ENCODE peak calls at places on chromosomes 11 and 22, in six cellular contexts. J, U, B, Y, N and R are unnamed samples. For H3K36me3 and H3K4me1, the result is how much of the 10 kb centered on the place peaks cover.

GRCh38 chr11:101441747-101442146 is 142.1 kb downstream of the TRPC6 start:
- DNase-seq in U (peak), B (no peak), J (no peak), Y (no peak), N (no peak), R (peak)

GRCh38 chr11:66555416-66555815 is 8.7 kb downstream of the ACTN3 start:
- DNase-seq in N (no peak), B (no peak), J (no peak), Y (no peak), U (no peak), R (no peak)

GRCh38 chr11:115504279-115505158 is at the start of gene CADM1:
- DNase-seq in B (peak), U (peak), Y (peak), J (peak), N (peak), R (peak)

GRCh38 chr22:24521791-24522245 is 26.7 kb downstream of the UPB1 start:
- DNase-seq in Y (peak), U (no peak), B (peak), J (peak), N (peak), R (peak)

GRCh38 chr11:7281083-7281482 is 29.4 kb downstream of the SYT9 start:
- DNase-seq in Y (no peak), B (no peak), N (peak), U (no peak), J (peak), R (no peak)

GRCh38 chr11:125410091-125410490 is 86.0 kb downstream of the FEZ1 start:
- DNase-seq in N (peak), Y (no peak), J (peak), U (no peak), B (no peak), R (peak)

GRCh38 chr11:58740447-58740846 is 8.7 kb upstream of the GLYAT start:
- DNase-seq in B (no peak), J (no peak), U (no peak), Y (no peak), N (no peak), R (peak)

GRCh38 chr11:63240791-63241379 is 2.5 kb downstream of the SLC22A25 start:
- DNase-seq in B (no peak), N (no peak), U (no peak), J (no peak), Y (no peak), R (no peak)

GRCh38 chr22:45877651-45878050 is 99.3 kb downstream of the WNT7B start:
- DNase-seq in U (peak), Y (no peak), N (no peak), B (no peak), J (no peak), R (no peak)

GRCh38 chr22:36386900-36387663 is 685 bp downstream of the MYH9 start:
- DNase-seq in U (peak), N (peak), B (no peak), Y (peak), J (no peak), R (peak)

GRCh38 chr11:125777309-125777708 is 1.3 kb downstream of the PATE2 start:
- DNase-seq in U (no peak), Y (no peak), J (no peak), N (no peak), B (no peak), R (no peak)

GRCh38 chr11:45834298-45834756 is 12.9 kb upstream of the CRY2 start:
- DNase-seq in U (no peak), Y (no peak), N (no peak), B (no peak), J (no peak), R (no peak)

GRCh38 chr11:57917632-57918031 is 106.0 kb upstream of the OR9Q1 start:
- DNase-seq in N (no peak), Y (no peak), B (no peak), J (no peak), U (no peak), R (no peak)

GRCh38 chr11:13378316-13378715 is 84.7 kb downstream of the BTBD10 start:
- DNase-seq in U (no peak), N (no peak), B (no peak), Y (no peak), J (no peak), R (no peak)

GRCh38 chr22:42461511-42461910 is 29.3 kb upstream of the NFAM1 start:
- DNase-seq in B (no peak), U (no peak), Y (no peak), N (peak), J (no peak), R (no peak)

GRCh38 chr22:49034836-49035817 is 792.5 kb downstream of the BRD1 start:
- DNase-seq in U (no peak), Y (no peak), J (no peak), B (no peak), N (no peak), R (peak)

GRCh38 chr11:106608677-106609076 is 409.6 kb downstream of the GUCY1A2 start:
- DNase-seq in Y (no peak), J (no peak), N (no peak), B (no peak), U (no peak), R (no peak)

GRCh38 chr11:9815486-9816136 is 151.7 kb downstream of the SWAP70 start:
- DNase-seq in B (no peak), U (no peak), Y (no peak), N (no peak), J (peak), R (no peak)

GRCh38 chr22:44279059-44279340 is 33.8 kb downstream of the SHISAL1 start:
- DNase-seq in B (no peak), Y (no peak), N (no peak), U (no peak), J (no peak), R (no peak)

GRCh38 chr11:27720277-27720830 is 20.1 kb upstream of the BDNF start:
- DNase-seq in U (no peak), J (peak), B (no peak), Y (peak), N (peak), R (no peak)

GRCh38 chr11:47669856-47670255 is 27.5 kb upstream of the MTCH2 start:
- DNase-seq in J (no peak), B (no peak), N (no peak), U (no peak), Y (no peak), R (no peak)

GRCh38 chr11:110172666-110173065 is 79.5 kb downstream of the ZC3H12C start:
- DNase-seq in U (no peak), N (no peak), B (no peak), Y (no peak), J (no peak), R (no peak)

GRCh38 chr22:23467721-23468294 is 112.3 kb downstream of the IGLL1 start:
- DNase-seq in N (no peak), U (no peak), J (no peak), B (no peak), Y (no peak), R (no peak)

GRCh38 chr11:19762266-19762665 is 49.6 kb downstream of the NAV2 start:
- DNase-seq in B (no peak), Y (no peak), U (no peak), J (no peak), N (no peak), R (no peak)

GRCh38 chr11:43952401-43953342 is 10.2 kb downstream of the C11orf96 start:
- DNase-seq in U (no peak), B (no peak), J (no peak), N (no peak), Y (no peak), R (no peak)

GRCh38 chr11:44351898-44352498 is 42.1 kb upstream of the ALX4 start:
- DNase-seq in B (no peak), U (no peak), J (peak), Y (no peak), N (peak), R (peak)

GRCh38 chr11:127182586-127183203 is 182.1 kb upstream of the KIRREL3 start:
- DNase-seq in N (no peak), Y (no peak), U (no peak), B (no peak), J (peak), R (no peak)

GRCh38 chr11:9065614-9066431 is 25.6 kb downstream of the SCUBE2 start:
- DNase-seq in U (no peak), N (no peak), B (no peak), J (no peak), Y (no peak), R (no peak)

GRCh38 chr11:132856032-132856431 is 676.3 kb downstream of the OPCML start:
- DNase-seq in Y (no peak), J (no peak), B (no peak), U (no peak), N (no peak), R (no peak)

GRCh38 chr11:132855516-132855915 is 676.8 kb downstream of the OPCML start:
- DNase-seq in Y (no peak), J (no peak), U (no peak), N (no peak), B (no peak), R (no peak)

GRCh38 chr11:132853886-132854285 is 678.4 kb downstream of the OPCML start:
- DNase-seq in B (no peak), J (no peak), N (no peak), U (no peak), Y (no peak), R (no peak)

GRCh38 chr11:132862137-132862536 is 670.2 kb downstream of the OPCML start:
- DNase-seq in N (no peak), Y (no peak), U (no peak), B (no peak), J (no peak), R (no peak)

GRCh38 chr11:132858203-132858602 is 674.1 kb downstream of the OPCML start:
- DNase-seq in J (peak), B (peak), U (no peak), Y (no peak), N (peak), R (no peak)
- H3K36me3 ChIP-seq in J (under half), B (under half), U (under half), Y (under half), N (under half), R (under half)

GRCh38 chr22:39467390-39467901 is 10.6 kb downstream of the MGAT3 start:
- DNase-seq in U (no peak), Y (no peak), B (no peak), N (peak), J (no peak), R (no peak)
- H3K4me1 ChIP-seq in U (under half), Y (under half), B (under half), N (under half), J (under half), R (under half)

GRCh38 chr11:68932358-68932757 is 28.7 kb downstream of the IGHMBP2 start:
- DNase-seq in N (no peak), J (no peak), U (no peak), Y (no peak), B (no peak), R (no peak)
- H3K36me3 ChIP-seq in N (under half), J (under half), U (half or more), Y (under half), B (under half), R (half or more)

GRCh38 chr22:27868738-27869282 is 50.2 kb downstream of the PITPNB start:
- DNase-seq in B (no peak), Y (no peak), U (no peak), J (no peak), N (no peak), R (no peak)
- H3K4me1 ChIP-seq in B (under half), Y (under half), U (under half), J (under half), N (under half), R (under half)

GRCh38 chr22:29664731-29665130 is 55.1 kb upstream of the CABP7 start:
- DNase-seq in U (no peak), Y (no peak), N (no peak), B (no peak), J (no peak), R (no peak)

GRCh38 chr22:29665486-29665885 is 54.3 kb upstream of the CABP7 start:
- DNase-seq in J (no peak), B (no peak), Y (no peak), U (no peak), N (no peak), R (no peak)

GRCh38 chr22:29673361-29673760 is 46.4 kb upstream of the CABP7 start:
- DNase-seq in N (no peak), B (no peak), U (no peak), Y (no peak), J (no peak), R (no peak)

GRCh38 chr22:29670615-29671014 is 49.2 kb upstream of the CABP7 start:
- DNase-seq in J (no peak), U (no peak), Y (no peak), B (no peak), N (no peak), R (no peak)

DNA sequence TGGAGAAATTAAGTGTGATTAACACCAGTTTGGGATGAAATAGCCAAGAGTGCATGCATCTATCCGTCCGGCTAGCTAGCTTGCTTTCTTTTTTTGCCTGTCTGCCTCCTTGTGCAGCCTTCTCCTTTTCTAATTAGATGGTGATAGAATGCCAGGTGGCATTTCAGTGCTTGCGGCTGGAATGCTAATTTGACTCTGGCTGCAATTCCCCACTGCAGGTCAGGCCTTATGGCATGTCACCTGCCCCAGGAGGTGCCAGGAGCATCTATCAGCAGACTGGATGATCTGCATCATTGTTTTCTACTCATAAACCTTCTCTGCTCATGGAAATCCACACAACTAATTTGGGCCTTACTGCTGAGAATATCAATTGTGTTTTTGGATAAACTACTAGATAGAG is 51.1 kb upstream of the CABP7 start:
- DNase-seq in J (no peak), Y (no peak), B (no peak), N (no peak), U (no peak), R (no peak)
- H3K36me3 ChIP-seq in J (under half), Y (under half), B (under half), N (under half), U (half or more), R (half or more)

GRCh38 chr11:64885367-64886286 is 7.2 kb upstream of the EHD1 start:
- DNase-seq in J (no peak), U (no peak), B (no peak), Y (peak), N (no peak), R (no peak)

GRCh38 chr11:64882243-64882642 is 3.8 kb upstream of the EHD1 start:
- DNase-seq in B (no peak), J (no peak), N (no peak), U (no peak), Y (no peak), R (no peak)

GRCh38 chr11:64883575-64883974 is 5.2 kb upstream of the EHD1 start:
- DNase-seq in Y (no peak), N (no peak), B (no peak), J (no peak), U (no peak), R (no peak)

GRCh38 chr11:64881476-64881875 is 3.1 kb upstream of the EHD1 start:
- DNase-seq in U (no peak), J (no peak), Y (no peak), B (no peak), N (no peak), R (no peak)

GRCh38 chr11:64884019-64884418 is 5.6 kb upstream of the EHD1 start:
- DNase-seq in N (no peak), U (no peak), J (no peak), Y (no peak), B (no peak), R (no peak)
- H3K4me1 ChIP-seq in N (under half), U (under half), J (under half), Y (under half), B (under half), R (under half)

GRCh38 chr11:73913472-73913871 is 36.7 kb downstream of the PAAF1 start:
- DNase-seq in Y (no peak), N (no peak), J (no peak), B (no peak), U (no peak), R (no peak)
- H3K36me3 ChIP-seq in Y (under half), N (under half), J (under half), B (under half), U (half or more), R (half or more)

GRCh38 chr11:120211522-120212258 is 858 bp downstream of the OAF start:
- DNase-seq in J (no peak), U (no peak), B (no peak), N (no peak), Y (no peak), R (no peak)

GRCh38 chr11:120208012-120208441 is 2.8 kb upstream of the OAF start:
- DNase-seq in N (no peak), J (no peak), U (no peak), B (no peak), Y (no peak), R (no peak)

GRCh38 chr11:120208777-120209176 is 2.1 kb upstream of the OAF start:
- DNase-seq in B (no peak), J (no peak), U (peak), N (no peak), Y (peak), R (no peak)

GRCh38 chr11:120210651-120211521 is at the start of gene OAF:
- DNase-seq in B (peak), U (peak), J (peak), N (peak), Y (peak), R (peak)

GRCh38 chr11:120209750-120210650 is 832 bp upstream of the OAF start:
- DNase-seq in Y (no peak), U (no peak), B (no peak), N (no peak), J (no peak), R (no peak)
- H3K4me1 ChIP-seq in Y (under half), U (under half), B (under half), N (under half), J (under half), R (under half)

GRCh38 chr22:39956932-39957664 is 3.1 kb upstream of the TMA7B start:
- DNase-seq in N (no peak), B (no peak), U (no peak), J (no peak), Y (no peak), R (no peak)
- H3K36me3 ChIP-seq in N (under half), B (under half), U (under half), J (under half), Y (under half), R (under half)